ENCODE peak calls at places on chromosome 4, in nine cellular contexts. P, F, Q, A, Z, J, U, D and O are unnamed samples.

GRCh38 chr4:173990879-173991231 is 292.6 kb downstream of the FBXO8 start:
- DNase-seq in P (no peak), F (no peak), Q (peak), A (no peak), Z (no peak), J (no peak), U (no peak), D (peak), O (no peak)

GRCh38 chr4:164807611-164808010 is 53.7 kb downstream of the SMIM31 start:
- DNase-seq in P (peak), F (no peak), Q (peak), A (no peak), Z (peak), J (no peak), U (no peak), D (no peak), O (no peak)

GRCh38 chr4:68271851-68272756 is 26.6 kb upstream of the TMPRSS11B start:
- DNase-seq in P (peak), F (no peak), Q (peak), A (no peak), Z (peak), J (no peak), U (peak), D (no peak), O (no peak)

GRCh38 chr4:130172156-130172555 is 1076.2 kb downstream of the C4orf33 start:
- DNase-seq in P (no peak), F (no peak), Q (no peak), A (no peak), Z (no peak), J (no peak), U (no peak), D (no peak), O (no peak)

GRCh38 chr4:15495621-15496020 is 25.9 kb downstream of the CC2D2A start:
- DNase-seq in P (no peak), F (no peak), Q (no peak), A (no peak), Z (no peak), J (no peak), U (no peak), D (no peak), O (no peak)

GRCh38 chr4:7632341-7632740 is 197.6 kb upstream of the PSAPL1 start:
- DNase-seq in P (no peak), F (no peak), Q (no peak), A (no peak), Z (no peak), J (no peak), U (no peak), D (no peak), O (no peak)

GRCh38 chr4:139655116-139655515 is 10.5 kb upstream of the MGST2 start:
- DNase-seq in P (peak), F (no peak), Q (no peak), A (no peak), Z (no peak), J (no peak), U (no peak), D (no peak), O (no peak)

GRCh38 chr4:163217505-163217904 is 50.8 kb upstream of the NAF1 start:
- DNase-seq in P (no peak), F (no peak), Q (no peak), A (no peak), Z (no peak), J (no peak), U (no peak), D (no peak), O (no peak)

GRCh38 chr4:1169171-1169671 is 3.2 kb downstream of the SPON2 start:
- DNase-seq in P (no peak), F (no peak), Q (no peak), A (peak), Z (no peak), J (no peak), U (no peak), D (no peak), O (no peak)

GRCh38 chr4:153428816-153429592 is 37.2 kb upstream of the TMEM131L start:
- DNase-seq in P (no peak), F (no peak), Q (no peak), A (no peak), Z (no peak), J (no peak), U (no peak), D (no peak), O (no peak)

GRCh38 chr4:114417214-114417613 is 181.4 kb upstream of the UGT8 start:
- DNase-seq in P (no peak), F (no peak), Q (peak), A (no peak), Z (no peak), J (no peak), U (no peak), D (no peak), O (no peak)

GRCh38 chr4:52234539-52235174 is 183.6 kb downstream of the SPATA18 start:
- DNase-seq in P (peak), F (no peak), Q (peak), A (no peak), Z (peak), J (no peak), U (no peak), D (no peak), O (no peak)

GRCh38 chr4:87975466-87975865 is at the start of gene SPP1:
- DNase-seq in P (peak), F (no peak), Q (peak), A (no peak), Z (peak), J (no peak), U (no peak), D (no peak), O (peak)

GRCh38 chr4:77104405-77105292 is 28.9 kb upstream of the CCNI start:
- DNase-seq in P (peak), F (no peak), Q (no peak), A (peak), Z (no peak), J (no peak), U (no peak), D (peak), O (peak)
- H3K27ac ChIP-seq in P (no peak), F (peak), Q (no peak), A (peak), Z (no peak), J (no peak), U (no peak), D (peak), O (no peak)

DNA sequence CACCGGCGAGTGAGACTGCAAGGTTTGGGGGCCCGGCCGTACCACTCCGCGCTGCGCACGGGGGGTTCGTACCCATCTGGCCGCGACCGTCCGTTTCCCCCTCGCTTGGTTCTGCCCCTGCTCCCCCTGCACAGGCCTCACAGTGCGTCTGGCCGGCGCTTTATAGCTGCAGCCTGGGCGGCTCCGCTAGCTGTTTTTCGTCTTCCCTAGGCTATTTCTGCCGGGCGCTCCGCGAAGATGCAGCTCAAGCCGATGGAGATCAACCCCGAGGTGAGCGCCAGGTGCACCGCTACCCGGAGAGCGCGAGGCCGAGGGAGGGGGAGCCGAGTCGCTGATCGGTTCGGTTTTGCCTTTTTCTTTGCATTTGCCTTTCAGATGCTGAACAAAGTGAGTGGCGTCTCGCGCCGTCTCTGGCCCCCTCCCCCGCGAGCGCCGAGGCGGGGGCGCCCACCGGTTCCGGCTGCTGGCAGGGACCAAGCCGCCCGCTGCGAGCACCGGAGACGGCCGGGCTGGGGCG is at the start of gene UCHL1:
- DNase-seq in P (peak), F (no peak), Q (peak), A (no peak), Z (peak), J (no peak), U (peak), D (no peak), O (peak)
- H3K27ac ChIP-seq in P (peak), F (no peak), Q (peak), A (no peak), Z (peak), J (no peak), U (peak), D (peak), O (peak)

DNA sequence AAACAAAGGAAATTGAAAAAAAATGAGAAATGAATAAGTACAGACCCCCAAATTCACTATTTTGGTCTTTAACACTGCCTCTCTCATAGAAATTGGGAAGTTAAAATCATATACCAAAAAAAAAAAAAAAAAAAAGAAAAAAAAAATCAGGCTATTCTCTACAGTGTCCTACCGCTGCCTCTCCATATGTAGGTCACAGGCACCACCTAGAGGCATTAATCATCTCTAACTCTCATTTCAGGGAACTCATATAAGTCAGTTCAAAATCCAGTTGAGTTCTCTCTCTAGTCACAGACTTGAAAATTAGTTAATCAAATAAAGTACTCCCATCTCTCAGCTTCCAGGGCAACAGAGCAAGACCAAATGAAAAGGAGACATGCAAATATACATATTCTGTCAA is 47.9 kb downstream of the COX18 start:
- DNase-seq in P (peak), F (no peak), Q (peak), A (no peak), Z (no peak), J (no peak), U (no peak), D (no peak), O (no peak)
- H3K27ac ChIP-seq in P (no peak), F (no peak), Q (no peak), A (no peak), Z (no peak), J (no peak), U (no peak), D (no peak), O (no peak)

GRCh38 chr4:176872461-176872860 is 79.7 kb upstream of the VEGFC start:
- DNase-seq in P (no peak), F (no peak), Q (no peak), A (no peak), Z (no peak), J (no peak), U (no peak), D (no peak), O (no peak)
- H3K27ac ChIP-seq in P (no peak), F (no peak), Q (no peak), A (no peak), Z (no peak), J (no peak), U (no peak), D (no peak), O (no peak)

DNA sequence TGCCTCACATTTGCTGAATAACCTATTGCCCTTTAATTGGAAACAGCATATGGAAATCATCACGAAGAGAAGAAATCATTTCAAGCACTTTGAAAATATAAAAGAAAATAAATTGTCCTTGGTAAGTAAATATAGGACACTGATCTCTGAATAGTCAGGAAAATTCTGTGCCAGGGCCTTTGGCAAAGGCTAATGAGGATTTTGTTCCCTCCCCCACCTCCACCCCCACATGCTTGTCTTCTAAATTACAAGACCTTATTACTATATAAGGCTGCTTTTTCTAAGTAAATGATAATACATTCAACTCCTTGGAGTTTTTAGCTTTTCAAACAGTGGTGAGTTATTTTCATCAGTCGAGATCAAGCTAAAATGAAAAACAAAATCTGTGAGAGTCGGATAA is 15.8 kb downstream of the SYNPO2 start:
- DNase-seq in P (no peak), F (no peak), Q (no peak), A (no peak), Z (no peak), J (no peak), U (no peak), D (no peak), O (no peak)
- H3K27ac ChIP-seq in P (no peak), F (peak), Q (no peak), A (no peak), Z (no peak), J (no peak), U (no peak), D (peak), O (no peak)